ENCODE peak calls at places on chromosomes 6 and 20, in four cellular contexts. O is stimulated activated CD4-positive, alpha-beta T cell treated with anti-CD3 and anti-CD28 coated beads, Interleukin-15, amount 100 ng/mL, for 1 hour; Q is sigmoid colon; E is endothelial cell. Z is an unnamed sample.

GRCh38 chr20:25465398-25465797 is 57.9 kb downstream of the GINS1 start:
- DNase-seq in O (no peak), Q (peak), E (no peak), Z (no peak)

GRCh38 chr6:3312604-3313167 is 53.9 kb downstream of the PSMG4 start:
- DNase-seq in O (no peak), Q (peak), E (no peak), Z (no peak)

GRCh38 chr20:50296450-50297375 is 106.1 kb downstream of the CEBPB start:
- DNase-seq in O (no peak), Q (peak), E (no peak), Z (no peak)

GRCh38 chr6:13579911-13580310 is 5.5 kb downstream of the SIRT5 start:
- DNase-seq in O (no peak), Q (no peak), E (no peak), Z (no peak)

GRCh38 chr6:111002350-111002749 is 20.5 kb downstream of the RPF2 start:
- DNase-seq in O (no peak), Q (no peak), E (no peak), Z (no peak)

GRCh38 chr6:138159246-138159645 is 2.5 kb upstream of the ARFGEF3 start:
- DNase-seq in O (no peak), Q (no peak), E (no peak), Z (no peak)

GRCh38 chr6:101747711-101748110 is 354.2 kb downstream of the GRIK2 start:
- DNase-seq in O (no peak), Q (no peak), E (no peak), Z (no peak)

GRCh38 chr6:3510617-3511016 is 53.8 kb upstream of the SLC22A23 start:
- DNase-seq in O (no peak), Q (no peak), E (no peak), Z (no peak)

GRCh38 chr6:1113921-1114320 is 198.0 kb upstream of the FOXQ1 start:
- DNase-seq in O (no peak), Q (no peak), E (no peak), Z (no peak)

GRCh38 chr20:40659567-40659966 is 29.5 kb downstream of the MAFB start:
- DNase-seq in O (no peak), Q (no peak), E (no peak), Z (no peak)

GRCh38 chr20:15005300-15005986 is 668.0 kb upstream of the FLRT3 start:
- DNase-seq in O (no peak), Q (no peak), E (no peak), Z (no peak)